ENCODE peak calls at places on chromosomes 4 and X, in nine cellular contexts. F is pancreas, D is psoas muscle, P is A549, C is SIG-M5, X is Kasumi-1, Z is Ammon's horn, O is Right ventricle myocardium superior, G is hippocampal formation. N is an unnamed sample.

GRCh38 chr4:972651-973424 is 531 bp downstream of the DGKQ start:
- DNase-seq in X (no peak), D (no peak), C (no peak), O (no peak), F (no peak), Z (no peak), P (no peak), G (no peak), N (no peak)

GRCh38 chr4:42671431-42672194 is 14.7 kb upstream of the ATP8A1 start:
- DNase-seq in C (no peak), F (no peak), Z (no peak), P (no peak), D (no peak), O (no peak), G (no peak), X (peak; percentile 41), N (no peak)

GRCh38 chrX:18424482-18425198 is 768 bp upstream of the CDKL5 start:
- DNase-seq in X (no peak), C (no peak), D (no peak), O (peak; percentile 41), F (peak; percentile 4), G (no peak), Z (peak; percentile 35), P (peak; percentile 70), N (no peak)

GRCh38 chr4:123672987-123673386 is 276.4 kb downstream of the SPRY1 start:
- DNase-seq in Z (no peak), D (no peak), F (no peak), P (peak; percentile 3), C (no peak), G (no peak), X (no peak), O (no peak), N (peak; percentile 50)

GRCh38 chr4:3805731-3806130 is 39.5 kb downstream of the ADRA2C start:
- DNase-seq in O (no peak), G (no peak), Z (no peak), C (no peak), P (no peak), D (no peak), F (no peak), X (no peak), N (no peak)

GRCh38 chrX:12236156-12236555 is 97.9 kb downstream of the FRMPD4 start:
- DNase-seq in F (no peak), C (no peak), X (no peak), Z (no peak), O (no peak), G (no peak), P (no peak), D (no peak), N (no peak)

GRCh38 chrX:43618376-43619205 is 37.5 kb upstream of the MAOA start:
- DNase-seq in C (no peak), G (no peak), O (no peak), P (no peak), F (no peak), Z (no peak), X (no peak), D (no peak), N (peak; percentile 6)

GRCh38 chr4:46392421-46392820 is 2.5 kb upstream of the GABRA2 start:
- DNase-seq in C (no peak), P (no peak), Z (peak; percentile 45), G (no peak), D (no peak), O (no peak), X (no peak), F (no peak), N (no peak)

GRCh38 chr4:2256781-2257191 is 5.1 kb downstream of the MXD4 start:
- DNase-seq in X (no peak), D (peak; percentile 80), O (peak; percentile 77), C (no peak), Z (no peak), G (no peak), P (no peak), F (peak; percentile 29), N (no peak)

GRCh38 chrX:139702658-139703057 is 5.3 kb downstream of the MCF2 start:
- DNase-seq in G (no peak), X (no peak), P (no peak), Z (no peak), O (no peak), D (no peak), C (no peak), F (no peak), N (no peak)

GRCh38 chr4:113901994-113902787 is 77.3 kb downstream of the ARSJ start:
- DNase-seq in O (no peak), P (no peak), G (no peak), Z (no peak), X (no peak), C (no peak), F (peak; percentile 85), D (no peak), N (no peak)

GRCh38 chrX:155755706-155756337 is 125.3 kb upstream of the VAMP7 start:
- DNase-seq in X (no peak), C (no peak), O (no peak), P (no peak), G (no peak), F (no peak), D (no peak), Z (no peak), N (no peak)

GRCh38 chrX:21408324-21408723 is 34.1 kb downstream of the CNKSR2 start:
- DNase-seq in C (no peak), X (no peak), F (peak; percentile 2), O (no peak), P (no peak), D (no peak), G (no peak), Z (no peak), N (no peak)

GRCh38 chrX:153459976-153460375 is 10.4 kb downstream of the HAUS7 start:
- DNase-seq in F (no peak), C (no peak), P (no peak), Z (no peak), G (no peak), X (no peak), O (peak; percentile 19), D (no peak), N (no peak)

GRCh38 chrX:2607113-2607512 is 84.0 kb upstream of the CD99 start:
- DNase-seq in O (no peak), F (no peak), G (no peak), C (no peak), P (no peak), X (no peak), D (no peak), Z (no peak), N (no peak)

GRCh38 chrX:100328342-100328741 is 81.7 kb downstream of the PCDH19 start:
- DNase-seq in D (no peak), C (no peak), G (no peak), X (no peak), Z (no peak), F (no peak), O (no peak), P (no peak), N (no peak)

GRCh38 chr4:3384391-3384770 is 57.4 kb upstream of the HGFAC start:
- DNase-seq in X (no peak), Z (no peak), G (no peak), C (no peak), D (no peak), O (no peak), P (no peak), F (peak; percentile 54), N (no peak)

GRCh38 chrX:17375361-17375630 is 296 bp downstream of the NHS start:
- DNase-seq in O (no peak), F (no peak), D (no peak), G (no peak), P (no peak), X (no peak), C (no peak), Z (no peak), N (no peak)

GRCh38 chr4:47899639-47900038 is 14.7 kb downstream of the NFXL1 start:
- DNase-seq in Z (no peak), X (no peak), C (no peak), D (no peak), F (no peak), O (no peak), P (no peak), G (no peak), N (no peak)

GRCh38 chrX:111035256-111035655 is 60.7 kb upstream of the PAK3 start:
- DNase-seq in G (no peak), X (no peak), P (no peak), F (no peak), C (no peak), D (no peak), O (no peak), Z (no peak), N (no peak)

GRCh38 chr4:3188118-3188517 is 60.8 kb upstream of the MSANTD1 start:
- DNase-seq in O (no peak), P (no peak), F (no peak), Z (no peak), X (no peak), D (no peak), G (no peak), C (no peak), N (no peak)

N was measured in MV-4-11.